ENCODE peak calls at places on chromosomes 3 and 15, in nine cellular contexts. N is SW480; I is skeletal muscle cell; J is HepG2; X is AG04449; B is stimulated activated naive B cell treated with anti-CD40 and anti-IgM and Interleukin-4, amounts not matched to agents 10 μg/mL and 1 μg/mL and 100 μg/mL, for 72 hours; L is non-pigmented ciliary epithelial cell; V is fibroblast of the conjunctiva; Q is AG09309. R is an unnamed sample.

GRCh38 chr3:14235896-14236295 is 57.3 kb downstream of the LSM3 start:
- DNase-seq in N (no peak), I (no peak), J (no peak), X (no peak), B (no peak), L (no peak), V (no peak), Q (no peak), R (no peak)

GRCh38 chr3:190306513-190307163 is 15.6 kb downstream of the CLDN1 start:
- DNase-seq in N (no peak), I (peak; percentile 94), J (peak; percentile 55), X (no peak), B (no peak), L (no peak), V (no peak), Q (peak; percentile 25), R (no peak)

GRCh38 chr15:73851679-73852078 is 21.7 kb upstream of the TBC1D21 start:
- DNase-seq in N (peak; percentile 23), I (no peak), J (peak; percentile 25), X (no peak), B (no peak), L (peak; percentile 8), V (peak; percentile 22), Q (no peak), R (peak; percentile 43)

GRCh38 chr3:100516232-100516631 is 23.8 kb downstream of the TMEM45A start:
- DNase-seq in N (no peak), I (no peak), J (no peak), X (no peak), B (no peak), L (no peak), V (no peak), Q (no peak), R (no peak)

GRCh38 chr3:74633021-74633420 is 18.6 kb upstream of the CNTN3 start:
- DNase-seq in N (no peak), I (no peak), J (no peak), X (peak; percentile 66), B (no peak), L (no peak), V (peak; percentile 36), Q (peak; percentile 32), R (no peak)

GRCh38 chr15:55289011-55289572 is 521 bp downstream of the RAB27A start:
- DNase-seq in N (no peak), I (no peak), J (peak; percentile 21), X (no peak), B (peak; percentile 9), L (no peak), V (no peak), Q (no peak), R (peak; percentile 40)

GRCh38 chr3:102085431-102086226 is 236.3 kb downstream of the NFKBIZ start:
- DNase-seq in N (no peak), I (no peak), J (no peak), X (no peak), B (no peak), L (no peak), V (no peak), Q (no peak), R (no peak)

GRCh38 chr3:106635271-106635670 is 742.0 kb upstream of the CCDC54 start:
- DNase-seq in N (peak; percentile 0), I (peak; percentile 91), J (no peak), X (peak; percentile 90), B (no peak), L (peak; percentile 64), V (peak; percentile 79), Q (peak; percentile 89), R (no peak)

GRCh38 chr3:5653426-5653825 is 465.9 kb downstream of the EDEM1 start:
- DNase-seq in N (no peak), I (no peak), J (no peak), X (no peak), B (no peak), L (no peak), V (no peak), Q (no peak), R (no peak)

GRCh38 chr15:29821416-29822099 is 710 bp downstream of the TJP1 start:
- DNase-seq in N (peak; percentile 86), I (no peak), J (peak; percentile 74), X (peak; percentile 31), B (peak; percentile 13), L (no peak), V (peak; percentile 42), Q (peak; percentile 54), R (peak; percentile 70)

GRCh38 chr15:41892621-41893421 is 1.0 kb downstream of the SPTBN5 start:
- DNase-seq in N (peak; percentile 46), I (no peak), J (no peak), X (no peak), B (no peak), L (no peak), V (no peak), Q (no peak), R (no peak)

R was measured in HuH-7.5.